ENCODE peak calls at places on chromosomes 3 and 15, in eight cellular contexts. U is right cardiac atrium; A is A549; L is heart left ventricle; B is CD8-positive, alpha-beta T cell; G is BE2C; V is transverse colon; W is CD8-positive, alpha-beta memory T cell. R is an unnamed sample.

GRCh38 chr3:194767430-194768207 is 81.9 kb downstream of the FAM43A start:
- DNase-seq in U (no peak), A (no peak), L (no peak), B (no peak), G (no peak), V (no peak), W (no peak), R (no peak)

GRCh38 chr15:90483012-90483307 is 46.8 kb upstream of the CRTC3 start:
- DNase-seq in U (no peak), A (no peak), L (no peak), B (no peak), G (no peak), V (no peak), W (no peak), R (no peak)

GRCh38 chr15:88906551-88906950 is 6.6 kb downstream of the MFGE8 start:
- DNase-seq in U (no peak), A (no peak), L (no peak), B (no peak), G (no peak), V (no peak), W (no peak), R (no peak)

GRCh38 chr3:82087958-82088357 is 326.5 kb upstream of the GBE1 start:
- DNase-seq in U (no peak), A (peak; percentile 7), L (no peak), B (no peak), G (peak; percentile 14), V (no peak), W (no peak), R (peak; percentile 31)

GRCh38 chr3:42673082-42673481 is 12.3 kb upstream of the KLHL40 start:
- DNase-seq in U (no peak), A (no peak), L (no peak), B (no peak), G (no peak), V (no peak), W (no peak), R (no peak)

GRCh38 chr15:35852818-35853624 is 307.1 kb upstream of the DPH6 start:
- DNase-seq in U (no peak), A (no peak), L (no peak), B (no peak), G (no peak), V (no peak), W (no peak), R (no peak)

GRCh38 chr15:70018646-70019600 is 78.8 kb downstream of the TLE3 start:
- DNase-seq in U (no peak), A (no peak), L (no peak), B (no peak), G (no peak), V (peak; percentile 26), W (no peak), R (no peak)

GRCh38 chr3:104437131-104437750 is 929.5 kb upstream of the ALCAM start:
- DNase-seq in U (no peak), A (peak; percentile 55), L (no peak), B (no peak), G (no peak), V (no peak), W (no peak), R (no peak)

GRCh38 chr3:13016726-13017255 is 56.4 kb downstream of the IQSEC1 start:
- DNase-seq in U (peak; percentile 1), A (no peak), L (no peak), B (no peak), G (no peak), V (peak; percentile 1), W (no peak), R (no peak)

GRCh38 chr3:54719914-54720313 is 207.9 kb downstream of the LRTM1 start:
- DNase-seq in U (no peak), A (no peak), L (no peak), B (no peak), G (no peak), V (no peak), W (no peak), R (no peak)

GRCh38 chr15:90557651-90558084 is 27.9 kb downstream of the CRTC3 start:
- DNase-seq in U (peak; percentile 94), A (no peak), L (peak; percentile 96), B (no peak), G (peak; percentile 72), V (peak; percentile 49), W (no peak), R (no peak)

GRCh38 chr3:195197764-195198423 is 73.1 kb downstream of the XXYLT1 start:
- DNase-seq in U (no peak), A (peak; percentile 42), L (no peak), B (no peak), G (no peak), V (no peak), W (no peak), R (peak; percentile 12)

GRCh38 chr15:89028036-89028435 is 60.2 kb upstream of the ABHD2 start:
- DNase-seq in U (no peak), A (no peak), L (no peak), B (no peak), G (no peak), V (no peak), W (no peak), R (no peak)

GRCh38 chr15:25182736-25183445 is 228.1 kb downstream of the SNRPN start:
- DNase-seq in U (peak; percentile 5), A (no peak), L (no peak), B (no peak), G (peak; percentile 4), V (no peak), W (no peak), R (peak; percentile 62)

GRCh38 chr3:39592729-39593128 is 125.2 kb downstream of the MOBP start:
- DNase-seq in U (no peak), A (no peak), L (no peak), B (no peak), G (no peak), V (no peak), W (no peak), R (no peak)

GRCh38 chr3:197491478-197491877 is 64.3 kb downstream of the BDH1 start:
- DNase-seq in U (no peak), A (no peak), L (no peak), B (no peak), G (no peak), V (no peak), W (no peak), R (no peak)
- H3K4me1 ChIP-seq in U (no peaks in the 10 kb centered on the region), A (peaks cover 54% of the 10 kb centered on the region), L (peaks cover 10% of the 10 kb centered on the region), B (no peaks in the 10 kb centered on the region), G (peaks cover 8% of the 10 kb centered on the region), V (peaks cover 4% of the 10 kb centered on the region), W (no peaks in the 10 kb centered on the region), R (peaks cover 2% of the 10 kb centered on the region)

GRCh38 chr3:48647714-48648113 is 12.5 kb upstream of the SLC26A6 start:
- DNase-seq in U (no peak), A (no peak), L (no peak), B (no peak), G (no peak), V (no peak), W (no peak), R (no peak)

GRCh38 chr3:48642605-48643004 is 7.3 kb upstream of the SLC26A6 start:
- DNase-seq in U (no peak), A (no peak), L (no peak), B (no peak), G (no peak), V (no peak), W (no peak), R (no peak)

GRCh38 chr3:48641396-48641795 is 6.1 kb upstream of the SLC26A6 start:
- DNase-seq in U (no peak), A (no peak), L (no peak), B (no peak), G (no peak), V (no peak), W (no peak), R (no peak)

GRCh38 chr3:48648188-48648850 is 13.1 kb upstream of the SLC26A6 start:
- DNase-seq in U (no peak), A (no peak), L (no peak), B (no peak), G (no peak), V (no peak), W (no peak), R (no peak)

DNA sequence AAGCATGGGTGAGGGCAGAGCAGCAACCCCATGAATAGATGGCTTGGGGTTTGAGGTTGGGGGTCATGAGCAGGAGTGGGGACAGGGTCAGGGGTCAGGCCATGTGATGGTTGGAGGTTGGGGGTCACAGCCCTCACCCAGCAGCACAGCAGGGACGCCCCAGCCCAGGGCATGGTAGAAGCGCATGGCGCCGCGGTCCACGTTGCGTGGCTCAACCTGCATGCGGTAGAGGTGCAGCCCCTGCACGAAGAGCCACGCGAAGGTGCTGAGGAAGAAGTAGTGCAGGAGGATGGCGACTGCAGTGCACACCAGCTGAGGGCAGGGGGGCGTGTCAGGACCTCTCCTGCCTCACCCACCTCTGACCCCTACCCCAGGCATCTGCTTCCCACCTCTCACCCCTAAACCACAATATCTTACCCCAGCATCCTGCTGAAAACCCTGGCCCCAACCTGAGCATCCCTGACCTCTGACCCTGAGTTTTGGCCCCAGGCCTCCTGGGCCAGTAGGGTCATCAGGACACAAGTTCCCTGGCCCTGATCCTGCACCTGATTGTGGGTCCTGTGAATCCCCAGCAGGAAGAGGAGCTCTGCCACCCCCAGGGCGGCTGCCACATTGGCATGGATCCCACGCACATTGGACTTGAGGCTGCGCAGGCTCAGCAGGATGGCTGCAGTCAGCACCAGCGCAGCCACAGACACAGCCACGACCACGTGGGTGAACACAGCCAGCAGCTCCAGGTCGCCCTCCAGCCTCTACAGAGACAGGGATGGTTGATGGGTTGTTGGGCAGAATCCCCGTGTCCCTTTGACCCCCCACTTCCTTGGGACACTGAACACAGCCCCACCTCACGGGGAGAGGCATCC is 9.9 kb upstream of the SLC26A6 start:
- DNase-seq in U (no peak), A (no peak), L (no peak), B (no peak), G (no peak), V (no peak), W (no peak), R (no peak)
- H3K4me1 ChIP-seq in U (no peaks in the 10 kb centered on the region), A (no peaks in the 10 kb centered on the region), L (no peaks in the 10 kb centered on the region), B (no peaks in the 10 kb centered on the region), G (no peaks in the 10 kb centered on the region), V (no peaks in the 10 kb centered on the region), W (no peaks in the 10 kb centered on the region), R (no peaks in the 10 kb centered on the region)

GRCh38 chr3:31546725-31547124 is 14.0 kb downstream of the STT3B start:
- DNase-seq in U (no peak), A (no peak), L (no peak), B (no peak), G (no peak), V (no peak), W (no peak), R (no peak)

GRCh38 chr3:31553258-31553657 is 20.5 kb downstream of the STT3B start:
- DNase-seq in U (no peak), A (no peak), L (no peak), B (no peak), G (no peak), V (no peak), W (no peak), R (no peak)

GRCh38 chr3:31546152-31546551 is 13.4 kb downstream of the STT3B start:
- DNase-seq in U (no peak), A (no peak), L (peak; percentile 49), B (no peak), G (no peak), V (no peak), W (no peak), R (no peak)

GRCh38 chr3:31552103-31552502 is 19.4 kb downstream of the STT3B start:
- DNase-seq in U (no peak), A (no peak), L (no peak), B (no peak), G (no peak), V (no peak), W (no peak), R (no peak)

GRCh38 chr3:31550452-31551251 is 17.9 kb downstream of the STT3B start:
- DNase-seq in U (no peak), A (peak; percentile 27), L (no peak), B (no peak), G (no peak), V (no peak), W (no peak), R (no peak)
- H3K4me1 ChIP-seq in U (no peaks in the 10 kb centered on the region), A (peaks cover 15% of the 10 kb centered on the region), L (peaks cover 62% of the 10 kb centered on the region), B (peaks cover 57% of the 10 kb centered on the region), G (no peaks in the 10 kb centered on the region), V (peaks cover 5% of the 10 kb centered on the region), W (peaks cover 38% of the 10 kb centered on the region), R (no peaks in the 10 kb centered on the region)

GRCh38 chr3:188111002-188111584 is 42.9 kb upstream of the LPP start:
- DNase-seq in U (no peak), A (no peak), L (no peak), B (no peak), G (no peak), V (no peak), W (no peak), R (peak; percentile 68)
- H3K4me1 ChIP-seq in U (no peaks in the 10 kb centered on the region), A (no peaks in the 10 kb centered on the region), L (no peaks in the 10 kb centered on the region), B (no peaks in the 10 kb centered on the region), G (no peaks in the 10 kb centered on the region), V (no peaks in the 10 kb centered on the region), W (no peaks in the 10 kb centered on the region), R (no peaks in the 10 kb centered on the region)

R was measured in endodermal cell.